ENCODE peak calls at places on chromosome 4, in six cellular contexts. F is PC-9, B is upper lobe of left lung, H is prostate gland, V is substantia nigra, G is tibial nerve. M is an unnamed sample.

GRCh38 chr4:89572224-89572858 is 264.6 kb downstream of the SNCA start:
- DNase-seq in V (no peak), B (no peak), H (no peak), F (no peak), G (no peak), M (no peak)

GRCh38 chr4:8761824-8762205 is 109.8 kb downstream of the HMX1 start:
- DNase-seq in V (no peak), B (no peak), H (no peak), G (no peak), F (no peak), M (peak)

GRCh38 chr4:151688003-151688784 is 72.6 kb downstream of the GATB start:
- DNase-seq in F (no peak), H (no peak), V (no peak), B (peak), G (no peak), M (no peak)

GRCh38 chr4:142818476-142818875 is 27.6 kb downstream of the INPP4B start:
- DNase-seq in G (no peak), H (no peak), B (no peak), F (no peak), V (no peak), M (no peak)

GRCh38 chr4:54588404-54588803 is 69.4 kb upstream of the KIT start:
- DNase-seq in F (no peak), G (no peak), H (no peak), V (no peak), B (no peak), M (no peak)

GRCh38 chr4:97239699-97239997 is 903.6 kb downstream of the STPG2 start:
- DNase-seq in G (no peak), H (no peak), V (no peak), B (no peak), F (no peak), M (no peak)

GRCh38 chr4:1727117-1728031 is 6.1 kb downstream of the TACC3 start:
- DNase-seq in V (no peak), G (peak), F (peak), B (no peak), H (no peak), M (peak)

GRCh38 chr4:19293080-19293479 is 958.6 kb upstream of the SLIT2 start:
- DNase-seq in F (no peak), V (no peak), G (no peak), H (no peak), B (no peak), M (no peak)

GRCh38 chr4:26815686-26816085 is 45.0 kb upstream of the STIM2 start:
- DNase-seq in B (no peak), V (no peak), G (no peak), F (no peak), H (no peak), M (no peak)

GRCh38 chr4:13548059-13548983 is 4.0 kb upstream of the NKX3-2 start:
- DNase-seq in V (no peak), G (no peak), H (no peak), B (peak), F (no peak), M (no peak)

GRCh38 chr4:7410470-7410869 is 24.3 kb downstream of the PSAPL1 start:
- DNase-seq in V (no peak), F (no peak), H (no peak), B (no peak), G (no peak), M (no peak)

GRCh38 chr4:55411621-55412020 is 15.9 kb downstream of the TMEM165 start:
- DNase-seq in B (no peak), G (no peak), V (no peak), H (no peak), F (no peak), M (no peak)

GRCh38 chr4:38788327-38788726 is 5.5 kb upstream of the TLR10 start:
- DNase-seq in G (no peak), B (no peak), F (no peak), H (no peak), V (no peak), M (no peak)

GRCh38 chr4:110020139-110020538 is 107.5 kb downstream of the EGF start:
- DNase-seq in F (no peak), H (no peak), V (no peak), G (no peak), B (no peak), M (no peak)

GRCh38 chr4:112649055-112649408 is 12.1 kb downstream of the LARP7 start:
- DNase-seq in V (no peak), B (no peak), H (no peak), G (no peak), F (no peak), M (no peak)

GRCh38 chr4:2267320-2267811 is 5.5 kb upstream of the MXD4 start:
- DNase-seq in V (no peak), F (no peak), H (no peak), G (no peak), B (peak), M (no peak)

GRCh38 chr4:65498606-65499005 is 171.7 kb downstream of the EPHA5 start:
- DNase-seq in B (no peak), H (no peak), F (no peak), V (no peak), G (no peak), M (no peak)

GRCh38 chr4:23238848-23239247 is 546.1 kb downstream of the GBA3 start:
- DNase-seq in G (no peak), F (no peak), V (no peak), B (no peak), H (no peak), M (no peak)
- H3K27ac ChIP-seq in G (no peak), F (no peak), V (no peak), B (no peak), H (no peak), M (peak)

GRCh38 chr4:182338731-182339130 is 95.5 kb downstream of the TENM3 start:
- DNase-seq in B (no peak), G (no peak), V (no peak), F (no peak), H (no peak), M (no peak)
- H3K27ac ChIP-seq in B (no peak), G (no peak), V (no peak), F (no peak), H (no peak), M (no peak)

DNA sequence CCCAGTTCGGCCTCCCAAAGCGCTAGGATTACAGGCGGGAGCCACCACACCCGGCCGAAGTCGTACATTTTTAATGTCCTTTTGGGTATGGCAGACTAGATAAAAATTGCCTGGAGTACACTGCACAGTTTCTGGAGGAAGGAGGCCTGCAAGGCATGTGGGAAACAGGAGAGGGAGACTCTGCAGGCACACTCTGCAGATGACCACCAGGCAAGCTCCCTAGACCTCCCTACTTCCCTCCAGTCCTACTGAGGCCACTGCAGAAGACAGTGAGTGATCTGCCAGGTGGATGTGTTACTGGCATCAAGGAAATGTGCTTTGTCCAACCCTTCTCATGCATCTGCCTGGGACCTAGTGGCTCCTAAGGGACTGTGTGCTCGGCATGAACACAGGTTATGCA is 11.4 kb downstream of the PDLIM3 start:
- DNase-seq in V (no peak), H (no peak), G (no peak), B (no peak), F (no peak), M (no peak)
- H3K27ac ChIP-seq in V (no peak), H (no peak), G (no peak), B (no peak), F (no peak), M (peak)

GRCh38 chr4:11412211-11412610 is 16.5 kb downstream of the HS3ST1 start:
- DNase-seq in G (no peak), V (no peak), B (no peak), F (no peak), H (no peak), M (no peak)

GRCh38 chr4:11418610-11419009 is 10.1 kb downstream of the HS3ST1 start:
- DNase-seq in V (no peak), B (no peak), H (no peak), G (no peak), F (no peak), M (no peak)

GRCh38 chr4:11416767-11417113 is 12.0 kb downstream of the HS3ST1 start:
- DNase-seq in G (no peak), B (no peak), V (no peak), H (no peak), F (no peak), M (no peak)

GRCh38 chr4:11415409-11416070 is 13.2 kb downstream of the HS3ST1 start:
- DNase-seq in G (no peak), V (no peak), B (no peak), H (no peak), F (no peak), M (no peak)

GRCh38 chr4:11416071-11416766 is 12.5 kb downstream of the HS3ST1 start:
- DNase-seq in V (no peak), B (no peak), F (no peak), H (no peak), G (no peak), M (no peak)
- H3K27ac ChIP-seq in V (no peak), B (no peak), F (no peak), H (no peak), G (no peak), M (no peak)

GRCh38 chr4:25405453-25405852 is 28.4 kb downstream of the ANAPC4 start:
- DNase-seq in B (no peak), G (no peak), H (no peak), V (no peak), F (no peak), M (no peak)
- H3K27ac ChIP-seq in B (no peak), G (no peak), H (no peak), V (no peak), F (no peak), M (no peak)

GRCh38 chr4:101948951-101949350 is 158.4 kb downstream of the BANK1 start:
- DNase-seq in G (no peak), V (no peak), H (no peak), F (no peak), B (no peak), M (no peak)
- H3K27ac ChIP-seq in G (no peak), V (no peak), H (no peak), F (no peak), B (no peak), M (no peak)

GRCh38 chr4:186102931-186103330 is 1.6 kb upstream of the FAM149A start:
- DNase-seq in V (no peak), G (no peak), F (no peak), B (no peak), H (no peak), M (no peak)

GRCh38 chr4:186104895-186105720 is 604 bp downstream of the FAM149A start:
- DNase-seq in G (no peak), V (no peak), B (peak), F (no peak), H (peak), M (no peak)

GRCh38 chr4:186108391-186108790 is 3.9 kb downstream of the FAM149A start:
- DNase-seq in B (no peak), G (no peak), H (no peak), F (no peak), V (no peak), M (no peak)

GRCh38 chr4:186104114-186104894 is at the start of gene FAM149A:
- DNase-seq in H (peak), V (no peak), G (no peak), F (no peak), B (peak), M (no peak)

DNA sequence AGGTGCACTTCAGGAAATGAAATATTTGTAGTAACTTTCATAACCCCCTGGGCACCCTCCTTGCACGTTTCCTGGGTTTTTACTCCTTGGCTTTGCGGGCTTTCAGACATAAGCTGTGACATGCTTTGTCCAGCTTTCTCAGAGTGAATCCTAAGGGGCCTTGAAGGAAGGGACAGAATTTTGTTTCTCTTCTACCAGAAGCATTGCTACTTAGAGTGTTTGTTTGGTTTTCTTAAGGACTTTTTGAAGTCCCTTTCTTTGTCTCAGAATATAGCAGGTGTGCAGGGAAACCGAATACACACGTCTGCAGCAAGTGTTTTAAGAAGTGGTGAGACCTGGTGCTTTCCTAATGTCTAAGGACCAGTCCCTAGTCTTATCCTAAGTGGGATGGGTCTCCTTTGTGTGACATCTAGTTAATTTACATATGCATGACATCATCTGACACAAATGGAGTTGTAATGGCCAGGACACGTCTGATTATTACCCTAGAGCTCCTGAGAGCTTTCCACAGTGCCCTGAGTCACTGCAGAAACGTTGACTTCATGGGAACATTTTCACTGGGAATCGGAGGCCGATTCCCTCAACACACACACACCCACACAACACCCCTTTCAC is 1.3 kb downstream of the FAM149A start:
- DNase-seq in B (no peak), V (no peak), F (no peak), H (no peak), G (no peak), M (no peak)
- H3K27ac ChIP-seq in B (peak), V (peak), F (no peak), H (peak), G (peak), M (no peak)

M was measured in gastrocnemius medialis.